ENCODE peak calls at places on chromosomes 7 and 10, in four cellular contexts. D is hepatocyte, C is ovary, K is HCT116. A is an unnamed sample. For H3K9me3 and H3K4me1, the result is how much of the 10 kb centered on the place peaks cover.

GRCh38 chr10:121205625-121206024 is 354.5 kb downstream of the WDR11 start:
- DNase-seq in D (no peak), C (no peak), K (no peak), A (no peak)

GRCh38 chr10:96390460-96390864 is 31.7 kb upstream of the OPALIN start:
- DNase-seq in D (no peak), C (no peak), K (no peak), A (peak)

GRCh38 chr7:131066635-131067034 is 261.0 kb upstream of the MKLN1 start:
- DNase-seq in D (no peak), C (no peak), K (no peak), A (no peak)

GRCh38 chr10:117804470-117805011 is 242.2 kb downstream of the RAB11FIP2 start:
- DNase-seq in D (no peak), C (no peak), K (no peak), A (no peak)

GRCh38 chr10:131843089-131843595 is 57.7 kb upstream of the PPP2R2D start:
- DNase-seq in D (no peak), C (no peak), K (no peak), A (no peak)

GRCh38 chr7:123916240-123916724 is 8.8 kb upstream of the SPAM1 start:
- DNase-seq in D (peak), C (no peak), K (peak), A (no peak)

GRCh38 chr7:116426428-116427156 is 72.9 kb upstream of the CAV2 start:
- DNase-seq in D (peak), C (no peak), K (peak), A (no peak)

GRCh38 chr10:19412531-19412930 is 363.9 kb downstream of the MALRD1 start:
- DNase-seq in D (peak), C (no peak), K (no peak), A (no peak)

GRCh38 chr7:44654255-44654791 is 47.9 kb downstream of the OGDH start:
- DNase-seq in D (no peak), C (no peak), K (no peak), A (peak)

DNA sequence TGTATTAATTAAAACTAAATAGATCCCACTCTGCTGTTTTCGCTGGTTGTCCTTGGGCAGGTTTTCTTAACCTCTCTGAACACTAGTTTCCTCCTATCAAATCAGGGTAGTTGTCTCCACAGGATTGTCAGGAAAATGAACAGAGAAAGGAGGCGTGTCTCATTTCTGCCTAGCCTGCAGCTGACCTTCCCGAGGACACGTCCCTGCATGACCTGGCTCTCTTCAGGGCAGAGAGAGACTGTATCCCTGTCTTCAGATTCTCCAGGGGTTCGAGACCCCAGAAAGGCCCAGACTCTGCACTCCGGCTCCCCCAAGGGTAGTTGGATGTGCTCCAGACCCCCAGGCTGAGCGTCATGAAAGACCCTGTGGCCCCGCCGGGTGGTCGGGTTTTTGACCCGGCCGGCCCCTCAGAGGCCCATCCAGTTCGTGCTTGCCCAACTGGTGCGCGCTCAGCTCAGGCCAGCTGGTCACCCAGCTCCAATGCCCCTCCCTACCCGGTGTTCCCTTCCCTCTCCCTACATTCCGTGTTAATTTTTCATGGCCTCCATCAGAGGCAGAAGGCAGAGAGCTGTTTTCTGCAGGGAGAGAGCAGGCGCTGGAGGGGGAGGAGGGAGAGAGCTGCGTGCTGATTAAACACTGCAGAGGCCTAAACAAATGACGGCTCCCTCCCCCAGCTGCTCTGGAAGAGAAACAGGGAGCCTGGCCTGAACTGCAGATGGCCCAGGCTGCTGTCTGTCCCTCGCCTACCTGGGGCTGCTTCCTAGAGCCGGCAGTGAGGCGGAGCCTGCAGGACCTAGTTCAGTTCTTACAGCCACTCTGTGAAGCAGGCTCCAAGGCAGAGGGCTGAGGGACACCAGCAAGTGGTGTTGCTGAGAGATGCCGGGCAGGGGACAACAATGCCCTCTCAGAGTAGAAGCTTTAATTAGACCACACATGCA is 86.2 kb upstream of the PPIF start:
- DNase-seq in D (peak), C (peak), K (no peak), A (no peak)
- H3K9me3 ChIP-seq in D (under half), C (under half), K (under half), A (under half)

GRCh38 chr7:38283809-38284208 is 10.4 kb upstream of the TARP start:
- DNase-seq in D (no peak), C (no peak), K (no peak), A (no peak)

GRCh38 chr7:38281211-38281610 is 7.8 kb upstream of the TARP start:
- DNase-seq in D (no peak), C (no peak), K (no peak), A (no peak)

GRCh38 chr7:38280707-38281106 is 7.3 kb upstream of the TARP start:
- DNase-seq in D (no peak), C (no peak), K (no peak), A (no peak)

GRCh38 chr7:38284553-38284952 is 11.1 kb upstream of the TARP start:
- DNase-seq in D (no peak), C (no peak), K (no peak), A (no peak)

GRCh38 chr7:38283107-38283506 is 9.7 kb upstream of the TARP start:
- DNase-seq in D (no peak), C (no peak), K (no peak), A (no peak)
- H3K4me1 ChIP-seq in D (under half), C (under half), K (under half), A (under half)

GRCh38 chr10:108336836-108337235 is 1172.3 kb upstream of the SORCS1 start:
- DNase-seq in D (no peak), C (no peak), K (no peak), A (no peak)

GRCh38 chr10:108338146-108338545 is 1173.6 kb upstream of the SORCS1 start:
- DNase-seq in D (no peak), C (no peak), K (no peak), A (no peak)
- H3K9me3 ChIP-seq in D (under half), C (under half), K (under half), A (under half)

GRCh38 chr10:109976657-109977056 is 31.1 kb upstream of the ADD3 start:
- DNase-seq in D (no peak), C (no peak), K (no peak), A (no peak)
- H3K4me1 ChIP-seq in D (half or more), C (under half), K (under half), A (under half)

DNA sequence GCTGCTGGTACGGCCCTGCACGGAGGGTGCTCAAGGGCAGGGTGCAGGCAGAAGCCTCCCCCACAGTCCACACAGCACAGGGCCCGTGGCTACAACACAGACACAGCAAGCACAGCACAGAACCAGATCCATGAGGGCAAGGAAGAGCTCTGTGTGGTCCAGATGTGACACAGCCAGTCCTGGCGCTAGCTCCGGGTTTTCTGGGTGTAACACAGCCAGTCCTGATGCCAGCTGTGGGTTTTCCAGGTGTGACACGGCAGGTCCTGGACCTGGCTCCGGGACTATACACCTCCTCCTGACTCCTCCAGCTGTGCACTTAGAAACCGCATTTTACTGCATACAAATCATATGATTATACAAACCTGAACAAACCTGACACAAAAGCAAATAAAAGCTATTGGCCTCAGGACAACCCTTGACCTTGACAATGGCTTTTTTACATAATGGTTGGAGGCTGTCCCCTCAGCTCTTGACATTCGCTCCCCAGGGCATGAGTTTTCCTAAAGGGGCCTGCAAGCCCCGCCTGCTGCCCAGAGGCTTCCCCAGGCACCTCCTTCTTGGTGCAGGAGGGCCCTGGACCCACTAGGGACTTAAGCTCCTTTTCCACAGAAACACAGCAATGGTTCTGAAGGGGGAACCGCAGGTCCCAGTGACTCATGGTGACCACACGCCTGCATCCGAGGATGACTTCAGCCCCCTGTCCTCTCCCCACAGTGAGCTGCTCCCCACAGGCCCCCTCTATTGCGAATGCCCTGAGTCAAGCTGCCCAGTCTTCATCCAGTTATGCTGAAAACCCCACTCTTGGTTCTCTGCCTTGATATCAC is 209.6 kb downstream of the PTPRN2 start:
- DNase-seq in D (peak), C (no peak), K (no peak), A (no peak)
- H3K9me3 ChIP-seq in D (under half), C (under half), K (under half), A (under half)

DNA sequence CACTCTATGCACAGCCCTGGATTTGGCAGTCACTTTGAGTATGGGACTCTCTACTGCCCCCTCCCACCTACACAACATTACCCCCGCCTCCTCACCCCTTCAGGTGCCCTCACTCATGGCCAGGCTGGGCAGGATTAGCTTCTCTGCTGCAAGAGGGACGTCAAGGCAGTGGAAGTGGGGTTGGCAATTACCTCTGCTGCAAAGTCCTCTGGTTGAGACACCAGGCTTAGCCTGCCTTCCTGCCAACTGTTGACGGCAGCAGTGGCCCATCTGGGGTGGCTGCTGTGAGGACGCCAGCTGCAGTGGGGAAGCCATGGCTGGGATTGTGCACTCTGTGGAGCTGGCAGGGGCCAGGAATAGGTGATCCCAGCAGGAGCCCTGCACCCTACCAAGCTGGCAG is 26.7 kb downstream of the SVIL start:
- DNase-seq in D (no peak), C (peak), K (no peak), A (peak)
- H3K4me1 ChIP-seq in D (under half), C (under half), K (under half), A (half or more)

A was measured in left ventricle myocardium inferior.